ENCODE peak calls at places on chromosomes 1 and 21, in six cellular contexts. G is sciatic nerve, I is nucleus accumbens, T is AG09319, S is amygdala, H is T47D. E is an unnamed sample.

GRCh38 chr1:221315330-221315729 is 426.6 kb downstream of the DUSP10 start:
- DNase-seq in T (peak), H (no peak), G (no peak), S (no peak), I (no peak), E (no peak)

GRCh38 chr1:93605026-93605425 is 76.6 kb downstream of the BCAR3 start:
- DNase-seq in T (no peak), H (no peak), S (no peak), G (no peak), I (no peak), E (no peak)

GRCh38 chr21:45186709-45187108 is 101.0 kb downstream of the POFUT2 start:
- DNase-seq in H (no peak), T (no peak), I (no peak), S (no peak), G (no peak), E (no peak)

GRCh38 chr1:228012555-228012954 is 5.8 kb downstream of the WNT3A start:
- DNase-seq in G (peak), I (no peak), S (no peak), T (no peak), H (no peak), E (no peak)

GRCh38 chr1:227797612-227798011 is 17.9 kb upstream of the PRSS38 start:
- DNase-seq in T (no peak), H (no peak), S (no peak), I (no peak), G (no peak), E (no peak)

GRCh38 chr1:92203105-92203504 is 14.6 kb upstream of the C1orf146 start:
- DNase-seq in I (no peak), T (no peak), H (no peak), S (no peak), G (no peak), E (no peak)

GRCh38 chr1:153466908-153467307 is 6.5 kb upstream of the S100A7 start:
- DNase-seq in H (no peak), G (no peak), T (no peak), S (no peak), I (no peak), E (no peak)

GRCh38 chr1:24830680-24831272 is 85.5 kb downstream of the CLIC4 start:
- DNase-seq in I (no peak), G (no peak), H (no peak), T (peak), S (no peak), E (peak)

GRCh38 chr1:153598309-153599172 is 14.4 kb downstream of the S100A16 start:
- DNase-seq in G (peak), T (no peak), S (no peak), H (no peak), I (no peak), E (no peak)

GRCh38 chr1:172906778-172907592 is 143.8 kb downstream of the TNFSF18 start:
- DNase-seq in G (no peak), I (no peak), H (no peak), T (no peak), S (no peak), E (no peak)

GRCh38 chr1:7549277-7549676 is 221.8 kb upstream of the VAMP3 start:
- DNase-seq in G (no peak), H (no peak), S (no peak), I (no peak), T (peak), E (no peak)

GRCh38 chr21:45019076-45019886 is 55.1 kb upstream of the ADARB1 start:
- DNase-seq in T (no peak), H (no peak), S (no peak), I (no peak), G (peak), E (no peak)

GRCh38 chr1:184563308-184563707 is 176.5 kb downstream of the C1orf21 start:
- DNase-seq in I (no peak), G (no peak), S (no peak), T (peak), H (no peak), E (no peak)

GRCh38 chr21:32940079-32941014 is 85.4 kb upstream of the OLIG2 start:
- DNase-seq in G (no peak), H (peak), S (peak), I (no peak), T (peak), E (peak)

GRCh38 chr1:241782396-241782795 is 65.6 kb upstream of the EXO1 start:
- DNase-seq in G (no peak), I (no peak), S (no peak), H (no peak), T (no peak), E (no peak)

GRCh38 chr1:111792249-111792648 is 36.5 kb downstream of the DDX20 start:
- DNase-seq in H (no peak), I (no peak), S (no peak), T (no peak), G (no peak), E (no peak)

GRCh38 chr1:93427656-93428055 is 20.3 kb upstream of the FNBP1L start:
- DNase-seq in I (no peak), T (no peak), H (no peak), G (no peak), S (no peak), E (no peak)

GRCh38 chr1:37602750-37603694 is 7.3 kb upstream of the GNL2 start:
- DNase-seq in T (no peak), S (no peak), I (no peak), H (peak), G (no peak), E (peak)

GRCh38 chr1:1623631-1624442 is 8.1 kb upstream of the MMP23B start:
- DNase-seq in I (no peak), G (no peak), H (no peak), S (no peak), T (no peak), E (no peak)

GRCh38 chr1:14296795-14297194 is 301.7 kb upstream of the KAZN start:
- DNase-seq in I (no peak), G (no peak), H (no peak), T (no peak), S (no peak), E (no peak)

GRCh38 chr1:173406783-173407230 is 70.3 kb upstream of the PRDX6 start:
- DNase-seq in H (no peak), T (no peak), S (no peak), I (no peak), G (no peak), E (no peak)